ENCODE peak calls at places on chromosomes 12 and 14, in four cellular contexts. C, S, R and F are unnamed samples.
A peak's percentile ranks its signal among the peaks of the same experiment; 100 is the strongest.

GRCh38 chr12:51621155-51621922 is 30.3 kb downstream of the SCN8A start:
- DNase-seq in C (peak; percentile 67), S (peak; percentile 67), R (no peak), F (peak; percentile 67)

GRCh38 chr14:22794533-22794932 is 20.7 kb downstream of the SLC7A7 start:
- DNase-seq in C (no peak), S (no peak), R (no peak), F (no peak)

GRCh38 chr14:63163306-63163705 is 40.9 kb upstream of the RHOJ start:
- DNase-seq in C (no peak), S (no peak), R (no peak), F (no peak)

GRCh38 chr12:1842183-1842904 is 22.0 kb downstream of the LRTM2 start:
- DNase-seq in C (no peak), S (no peak), R (no peak), F (no peak)

GRCh38 chr14:57302883-57303282 is 34.1 kb downstream of the AP5M1 start:
- DNase-seq in C (peak; percentile 15), S (no peak), R (no peak), F (no peak)

GRCh38 chr14:74548881-74549280 is 55.3 kb downstream of the ISCA2 start:
- DNase-seq in C (peak; percentile 33), S (no peak), R (peak; percentile 95), F (peak; percentile 97)

GRCh38 chr12:98253207-98253606 is 262.2 kb upstream of the TMPO start:
- DNase-seq in C (no peak), S (no peak), R (no peak), F (no peak)

GRCh38 chr14:75448209-75448608 is 20.4 kb downstream of the JDP2 start:
- DNase-seq in C (peak; percentile 36), S (no peak), R (no peak), F (peak; percentile 36)

GRCh38 chr14:101932668-101933067 is 31.7 kb upstream of the DYNC1H1 start:
- DNase-seq in C (no peak), S (no peak), R (peak; percentile 4), F (no peak)

GRCh38 chr14:73058923-73059311 is 583 bp downstream of the RBM25 start:
- DNase-seq in C (no peak), S (peak; percentile 40), R (no peak), F (peak; percentile 17)

GRCh38 chr12:108580531-108580930 is 17.4 kb downstream of the TMEM119 start:
- DNase-seq in C (peak; percentile 65), S (no peak), R (no peak), F (no peak)

GRCh38 chr14:58969951-58970751 is 218.3 kb upstream of the DAAM1 start:
- DNase-seq in C (peak; percentile 25), S (peak; percentile 72), R (no peak), F (peak; percentile 10)

GRCh38 chr14:50599700-50600444 is 39.9 kb downstream of the ATL1 start:
- DNase-seq in C (peak; percentile 73), S (peak; percentile 51), R (no peak), F (peak; percentile 57)

GRCh38 chr14:82710257-82710841 is 1176.7 kb upstream of the SEL1L start:
- DNase-seq in C (peak; percentile 33), S (peak; percentile 12), R (no peak), F (peak; percentile 48)

GRCh38 chr14:89731534-89731933 is 223.0 kb downstream of the EFCAB11 start:
- DNase-seq in C (no peak), S (no peak), R (no peak), F (no peak)

GRCh38 chr14:94354638-94355185 is 31.6 kb upstream of the SERPINA6 start:
- DNase-seq in C (no peak), S (no peak), R (no peak), F (no peak)

GRCh38 chr12:2289525-2289924 is 236.7 kb downstream of the CACNA1C start:
- DNase-seq in C (no peak), S (no peak), R (no peak), F (no peak)

GRCh38 chr14:32134448-32135070 is 57.5 kb downstream of the ARHGAP5 start:
- DNase-seq in C (peak; percentile 13), S (peak; percentile 67), R (no peak), F (peak; percentile 51)

GRCh38 chr14:76091036-76091435 is 60.7 kb upstream of the GPATCH2L start:
- DNase-seq in C (peak; percentile 18), S (no peak), R (peak; percentile 89), F (peak; percentile 64)

GRCh38 chr12:86914716-86915115 is 658.5 kb upstream of the MGAT4C start:
- DNase-seq in C (peak; percentile 78), S (peak; percentile 44), R (no peak), F (peak; percentile 20)

GRCh38 chr14:65958664-65959562 is 527.3 kb upstream of the CCDC196 start:
- DNase-seq in C (peak; percentile 56), S (peak; percentile 17), R (no peak), F (peak; percentile 30)

GRCh38 chr14:77965919-77966435 is 166.1 kb downstream of the ADCK1 start:
- DNase-seq in C (peak; percentile 15), S (peak; percentile 42), R (no peak), F (peak; percentile 8)

GRCh38 chr12:51139292-51139844 is 33.6 kb downstream of the TFCP2 start:
- DNase-seq in C (no peak), S (no peak), R (no peak), F (no peak)

GRCh38 chr12:95762123-95762785 is 28.3 kb downstream of the NTN4 start:
- DNase-seq in C (peak; percentile 31), S (peak; percentile 21), R (no peak), F (no peak)

GRCh38 chr12:128008341-128008740 is 258.6 kb upstream of the TMEM132C start:
- DNase-seq in C (peak; percentile 54), S (peak; percentile 87), R (no peak), F (peak; percentile 13)

GRCh38 chr12:64700532-64700931 is 58.7 kb downstream of the GNS start:
- DNase-seq in C (no peak), S (no peak), R (no peak), F (no peak)

GRCh38 chr14:65258391-65258790 is 154.1 kb upstream of the FUT8 start:
- DNase-seq in C (peak; percentile 97), S (peak; percentile 91), R (no peak), F (peak; percentile 66)

GRCh38 chr12:116370004-116370404 is 92.5 kb upstream of the MED13L start:
- DNase-seq in C (peak; percentile 72), S (peak; percentile 95), R (no peak), F (peak; percentile 94)

GRCh38 chr12:64810831-64811230 is 13.6 kb upstream of the TBC1D30 start:
- DNase-seq in C (no peak), S (no peak), R (no peak), F (peak; percentile 20)

GRCh38 chr12:106243620-106244019 is 4.2 kb downstream of the CKAP4 start:
- DNase-seq in C (no peak), S (no peak), R (no peak), F (no peak)
- TF ChIP-seq CTCF in C (no peak), S (no peak), R (no peak), F (no peak)

GRCh38 chr14:105181542-105182295 is 607 bp upstream of the NUDT14 start:
- DNase-seq in C (no peak), S (no peak), R (no peak), F (no peak)
- H3K4me3 ChIP-seq in C (peak overlapping the region; percentile 3), S (no peak overlapping the region), R (peak overlapping the region; percentile 69), F (no peak overlapping the region)

GRCh38 chr12:130220361-130220760 is 58.1 kb downstream of the FZD10 start:
- DNase-seq in C (no peak), S (no peak), R (no peak), F (no peak)
- TF ChIP-seq CTCF in C (no peak), S (no peak), R (no peak), F (no peak)

GRCh38 chr12:23753627-23754358 is 195.7 kb downstream of the SOX5 start:
- DNase-seq in C (no peak), S (no peak), R (no peak), F (no peak)

GRCh38 chr12:23756416-23756815 is 193.1 kb downstream of the SOX5 start:
- DNase-seq in C (no peak), S (no peak), R (no peak), F (no peak)

GRCh38 chr12:23752245-23752644 is 197.2 kb downstream of the SOX5 start:
- DNase-seq in C (no peak), S (no peak), R (no peak), F (no peak)

GRCh38 chr12:23760495-23760894 is 189.0 kb downstream of the SOX5 start:
- DNase-seq in C (peak; percentile 53), S (peak; percentile 63), R (no peak), F (no peak)

GRCh38 chr12:23757541-23757962 is 191.9 kb downstream of the SOX5 start:
- DNase-seq in C (peak; percentile 7), S (peak; percentile 7), R (no peak), F (no peak)
- H3K4me3 ChIP-seq in C (no peak overlapping the region), S (no peak overlapping the region), R (no peak overlapping the region), F (no peak overlapping the region)

DNA sequence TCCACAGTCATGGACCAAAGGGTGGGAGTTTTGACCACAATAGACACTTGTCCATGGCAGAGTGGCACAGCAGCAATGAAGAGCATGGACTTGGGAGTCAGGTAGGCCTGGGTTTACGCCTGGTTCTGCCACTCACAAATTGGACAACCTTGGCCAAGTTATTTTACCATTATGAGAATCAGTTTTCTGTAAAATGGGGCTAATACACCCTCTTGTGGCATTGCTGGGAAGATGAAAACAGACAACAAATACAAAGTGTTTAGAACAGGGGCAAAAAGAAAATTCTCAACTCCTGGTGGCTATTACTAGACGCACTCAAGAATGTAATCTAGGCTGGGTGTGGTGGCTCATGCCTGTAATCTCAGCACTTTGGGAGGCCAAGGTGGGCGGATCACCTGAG is 2.6 kb downstream of the C12orf43 start:
- DNase-seq in C (no peak), S (no peak), R (no peak), F (no peak)
- TF ChIP-seq CTCF in C (no peak), S (no peak), R (no peak), F (no peak)

GRCh38 chr12:77963576-77964178 is 133.0 kb downstream of the NAV3 start:
- DNase-seq in C (no peak), S (no peak), R (no peak), F (no peak)

GRCh38 chr12:77968571-77968970 is 137.9 kb downstream of the NAV3 start:
- DNase-seq in C (no peak), S (no peak), R (no peak), F (no peak)

GRCh38 chr12:77968021-77968420 is 137.3 kb downstream of the NAV3 start:
- DNase-seq in C (no peak), S (no peak), R (no peak), F (no peak)

GRCh38 chr12:77965790-77966189 is 135.1 kb downstream of the NAV3 start:
- DNase-seq in C (peak; percentile 45), S (peak; percentile 77), R (no peak), F (peak; percentile 30)
- H3K4me3 ChIP-seq in C (peak overlapping the region; percentile 22), S (peak overlapping the region; percentile 17), R (no peak overlapping the region), F (no peak overlapping the region)